ENCODE peak calls at places on chromosomes 5 and 9, in six cellular contexts. M, I, A, H, V and G are unnamed samples.

GRCh38 chr5:101605700-101606099 is 690.4 kb downstream of the SLCO4C1 start:
- DNase-seq in H (no peak), A (no peak), I (no peak), M (no peak), V (no peak), G (no peak)

GRCh38 chr5:178357678-178358077 is 125.1 kb upstream of the PHYKPL start:
- DNase-seq in M (no peak), H (no peak), A (no peak), V (no peak), I (no peak), G (no peak)

GRCh38 chr5:37791321-37791720 is 48.5 kb downstream of the GDNF start:
- DNase-seq in A (no peak), H (no peak), M (no peak), V (peak; percentile 47), I (no peak), G (no peak)

GRCh38 chr9:73615557-73615956 is 463.9 kb downstream of the ANXA1 start:
- DNase-seq in I (no peak), M (no peak), H (no peak), A (no peak), V (no peak), G (no peak)

GRCh38 chr9:132312873-132313272 is 41.9 kb downstream of the SETX start:
- DNase-seq in V (no peak), M (no peak), H (no peak), I (no peak), A (no peak), G (no peak)

GRCh38 chr5:17743580-17744435 is 109.5 kb downstream of the TAF11L14 start:
- DNase-seq in V (no peak), A (no peak), I (no peak), H (no peak), M (peak; percentile 15), G (peak; percentile 68)

GRCh38 chr5:178271726-178272479 is 39.3 kb upstream of the PHYKPL start:
- DNase-seq in M (no peak), H (no peak), V (no peak), I (no peak), A (no peak), G (no peak)

GRCh38 chr9:18910858-18911257 is 122.2 kb downstream of the SAXO1 start:
- DNase-seq in I (no peak), M (no peak), V (no peak), A (no peak), H (peak; percentile 84), G (peak; percentile 53)

GRCh38 chr9:96762562-96762961 is 15.3 kb downstream of the ZNF510 start:
- DNase-seq in H (no peak), M (no peak), A (no peak), I (no peak), V (no peak), G (no peak)

GRCh38 chr5:73945505-73945904 is 319.5 kb downstream of the ARHGEF28 start:
- DNase-seq in H (no peak), V (no peak), I (no peak), A (no peak), M (no peak), G (no peak)

GRCh38 chr9:98491778-98492177 is 217.0 kb downstream of the GABBR2 start:
- DNase-seq in H (no peak), A (no peak), V (no peak), I (peak; percentile 82), M (peak; percentile 69), G (peak; percentile 76)

GRCh38 chr9:33517373-33517772 is 6.7 kb upstream of the ANKRD18B start:
- DNase-seq in I (peak; percentile 68), V (peak; percentile 40), H (peak; percentile 16), A (no peak), M (peak; percentile 75), G (peak; percentile 60)

GRCh38 chr5:3913264-3913663 is 317.6 kb downstream of the IRX1 start:
- DNase-seq in A (no peak), M (no peak), I (no peak), H (no peak), V (no peak), G (no peak)

GRCh38 chr5:62578540-62578939 is at the start of gene LRRC70:
- DNase-seq in A (no peak), I (peak; percentile 12), H (no peak), M (peak; percentile 29), V (no peak), G (peak; percentile 64)